ENCODE peak calls at places on chromosomes 1 and 21, in five cellular contexts. D is kidney, R is pancreas, P is heart left ventricle, J is breast epithelium. N is an unnamed sample.
A peak's percentile ranks its signal among the peaks of the same experiment; 100 is the strongest.

GRCh38 chr1:8523641-8524206 is 205.8 kb downstream of the SLC45A1 start:
- DNase-seq in D (no peak), R (no peak), P (no peak), J (no peak), N (no peak)

GRCh38 chr1:209674957-209675566 is at the start of gene G0S2:
- DNase-seq in D (peak; percentile 90), R (peak; percentile 88), P (peak; percentile 87), J (peak; percentile 54), N (peak; percentile 79)

GRCh38 chr21:45791562-45792418 is 148.3 kb downstream of the PCBP3 start:
- DNase-seq in D (no peak), R (no peak), P (no peak), J (no peak), N (no peak)

GRCh38 chr1:201771466-201771865 is 57.5 kb upstream of the IPO9 start:
- DNase-seq in D (no peak), R (no peak), P (no peak), J (no peak), N (no peak)

GRCh38 chr1:236914375-236914774 is 89.9 kb downstream of the MT1HL1 start:
- DNase-seq in D (no peak), R (no peak), P (no peak), J (no peak), N (no peak)

GRCh38 chr1:13617773-13618172 is 34.1 kb downstream of the PDPN start:
- DNase-seq in D (no peak), R (no peak), P (no peak), J (no peak), N (no peak)

GRCh38 chr21:45892156-45892919 is 89.2 kb upstream of the COL6A1 start:
- DNase-seq in D (peak; percentile 78), R (no peak), P (no peak), J (no peak), N (peak; percentile 70)

GRCh38 chr21:42574234-42575027 is 60.8 kb downstream of the SLC37A1 start:
- DNase-seq in D (peak; percentile 55), R (no peak), P (no peak), J (peak; percentile 14), N (peak; percentile 45)

GRCh38 chr1:41981796-41982195 is 63.1 kb upstream of the HIVEP3 start:
- DNase-seq in D (no peak), R (no peak), P (no peak), J (no peak), N (no peak)

GRCh38 chr21:35749904-35750303 is 310.4 kb downstream of the SETD4 start:
- DNase-seq in D (no peak), R (no peak), P (no peak), J (no peak), N (no peak)

GRCh38 chr1:183214021-183214970 is 28.2 kb downstream of the LAMC2 start:
- DNase-seq in D (no peak), R (no peak), P (no peak), J (no peak), N (no peak)

GRCh38 chr1:117127840-117128239 is 6.3 kb upstream of the TRIM45 start:
- DNase-seq in D (no peak), R (no peak), P (no peak), J (no peak), N (no peak)

GRCh38 chr1:240387036-240387435 is 224.9 kb downstream of the GREM2 start:
- DNase-seq in D (no peak), R (no peak), P (no peak), J (no peak), N (no peak)

GRCh38 chr1:4963251-4963650 is 308.8 kb downstream of the AJAP1 start:
- DNase-seq in D (no peak), R (no peak), P (no peak), J (no peak), N (no peak)

GRCh38 chr1:165303415-165303814 is 53.1 kb downstream of the LMX1A start:
- DNase-seq in D (no peak), R (no peak), P (peak; percentile 23), J (no peak), N (no peak)

DNA sequence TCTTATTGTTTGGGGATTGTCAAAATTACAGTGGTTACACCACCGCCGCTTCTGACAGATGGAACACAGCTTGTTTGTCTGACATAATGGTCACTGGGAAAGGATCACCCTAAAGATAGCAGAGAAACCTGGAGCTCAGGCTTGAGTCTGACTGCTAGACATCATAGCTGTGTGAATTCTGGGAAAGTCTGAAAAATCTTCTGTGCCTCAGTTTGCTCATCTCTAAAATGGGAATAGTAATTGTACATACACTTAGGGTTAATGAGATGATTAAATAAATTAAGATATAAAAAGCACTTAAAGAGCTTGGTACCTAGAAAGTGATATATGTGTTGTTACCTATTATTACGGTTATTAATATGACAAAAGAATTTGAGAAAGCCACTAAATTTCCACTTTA is 39.7 kb upstream of the NRIP1 start:
- DNase-seq in D (no peak), R (no peak), P (no peak), J (no peak), N (no peak)
- H3K27ac ChIP-seq in D (no peak overlapping the region), R (no peak overlapping the region), P (no peak overlapping the region), J (no peak overlapping the region), N (no peak overlapping the region)

DNA sequence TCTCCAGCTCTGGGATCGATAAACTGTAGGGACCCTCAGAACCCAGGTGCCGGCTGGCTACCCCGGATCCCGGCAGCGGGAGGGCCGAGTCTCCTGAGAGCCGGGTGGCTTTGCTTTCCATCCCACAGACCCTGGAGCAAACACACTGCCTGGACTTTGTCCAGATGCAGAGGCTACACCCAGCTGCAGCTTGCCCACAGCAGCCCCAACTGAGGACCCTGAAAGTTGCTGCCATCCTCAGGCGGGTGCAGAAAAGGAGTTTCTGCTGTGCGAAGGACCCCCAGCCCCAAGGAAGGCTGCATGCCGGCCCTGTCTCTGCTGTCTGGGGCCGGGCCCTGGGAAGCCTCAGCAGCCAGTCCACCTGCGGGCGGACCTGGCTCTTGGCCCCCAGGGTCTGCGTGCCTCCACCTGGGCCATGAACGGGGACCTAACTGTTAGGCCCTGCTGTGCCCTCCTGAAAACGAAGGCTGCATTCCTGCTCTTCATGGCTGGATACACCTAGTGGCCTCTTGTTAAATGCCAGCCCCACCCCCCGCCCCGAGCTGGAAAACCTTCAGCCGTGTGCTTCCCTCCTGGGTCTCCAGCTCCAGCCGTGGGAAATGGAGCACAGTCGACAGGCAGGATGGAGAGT is 97.5 kb upstream of the ARHGEF16 start:
- DNase-seq in D (no peak), R (no peak), P (no peak), J (no peak), N (no peak)
- H3K4me1 ChIP-seq in D (peaks cover 22% of the 10 kb centered on the region), R (no peaks in the 10 kb centered on the region), P (peaks cover 26% of the 10 kb centered on the region), J (no peaks in the 10 kb centered on the region), N (no peaks in the 10 kb centered on the region)

DNA sequence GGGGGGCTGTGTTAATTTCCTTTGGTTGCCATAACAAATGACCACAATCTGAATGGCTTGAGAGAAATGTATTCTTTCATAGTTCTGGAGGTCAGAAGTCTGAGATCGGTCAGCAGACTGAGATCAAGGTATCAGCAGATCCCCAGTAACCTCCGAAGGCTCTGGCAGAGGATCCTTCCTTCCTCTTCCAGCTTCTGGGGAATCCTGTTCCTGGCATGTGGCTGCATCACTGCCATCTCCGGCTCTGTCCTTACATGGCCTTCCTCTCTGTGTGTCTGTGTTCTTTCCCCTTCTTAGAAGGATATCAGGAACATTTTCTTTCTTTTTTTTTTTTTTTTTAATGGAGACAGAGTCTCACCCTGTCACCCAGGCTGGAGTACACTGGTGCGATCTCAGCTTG is 25.8 kb downstream of the ACTL8 start:
- DNase-seq in D (no peak), R (no peak), P (no peak), J (no peak), N (no peak)
- H3K27ac ChIP-seq in D (no peak overlapping the region), R (no peak overlapping the region), P (no peak overlapping the region), J (no peak overlapping the region), N (no peak overlapping the region)

DNA sequence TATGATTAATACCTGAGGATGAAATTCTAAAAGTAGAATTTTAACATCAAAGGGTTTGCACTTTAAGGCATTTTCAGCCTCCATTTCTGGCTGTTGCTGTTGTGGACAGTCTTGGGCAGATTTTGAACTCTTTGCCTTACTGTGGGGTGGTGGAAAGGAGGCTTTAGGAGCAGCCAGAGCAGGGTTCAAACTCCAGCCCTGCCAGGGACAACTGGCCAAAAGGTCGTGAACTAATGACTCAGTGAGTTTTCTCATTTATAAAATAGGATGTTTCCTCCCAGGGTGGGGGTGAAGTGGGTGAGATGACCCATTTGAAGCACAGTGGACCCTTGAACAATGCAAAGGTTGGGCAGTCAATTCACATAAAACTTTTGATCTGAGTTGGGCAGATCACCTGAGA is 36.7 kb downstream of the MAPKAPK2 start:
- DNase-seq in D (no peak), R (no peak), P (no peak), J (no peak), N (no peak)
- H3K4me1 ChIP-seq in D (peaks cover 43% of the 10 kb centered on the region), R (peaks cover 23% of the 10 kb centered on the region), P (peaks cover 95% of the 10 kb centered on the region), J (peaks cover 27% of the 10 kb centered on the region), N (peaks cover 70% of the 10 kb centered on the region)

GRCh38 chr1:92713939-92714338 is 71.0 kb downstream of the EVI5 start:
- DNase-seq in D (no peak), R (no peak), P (no peak), J (no peak), N (no peak)
- H3K27ac ChIP-seq in D (no peak overlapping the region), R (no peak overlapping the region), P (no peak overlapping the region), J (no peak overlapping the region), N (no peak overlapping the region)

GRCh38 chr1:184423649-184424048 is 36.8 kb downstream of the C1orf21 start:
- DNase-seq in D (no peak), R (no peak), P (no peak), J (no peak), N (no peak)

GRCh38 chr1:184419734-184420161 is 32.9 kb downstream of the C1orf21 start:
- DNase-seq in D (no peak), R (no peak), P (no peak), J (no peak), N (no peak)

GRCh38 chr1:184424171-184424570 is 37.3 kb downstream of the C1orf21 start:
- DNase-seq in D (no peak), R (no peak), P (no peak), J (no peak), N (no peak)

GRCh38 chr1:184424945-184425344 is 38.1 kb downstream of the C1orf21 start:
- DNase-seq in D (no peak), R (no peak), P (no peak), J (no peak), N (no peak)

GRCh38 chr1:184422490-184423233 is 35.8 kb downstream of the C1orf21 start:
- DNase-seq in D (no peak), R (no peak), P (no peak), J (no peak), N (no peak)
- H3K4me1 ChIP-seq in D (no peaks in the 10 kb centered on the region), R (no peaks in the 10 kb centered on the region), P (peaks cover 49% of the 10 kb centered on the region), J (peaks cover 5% of the 10 kb centered on the region), N (peaks cover 64% of the 10 kb centered on the region)

DNA sequence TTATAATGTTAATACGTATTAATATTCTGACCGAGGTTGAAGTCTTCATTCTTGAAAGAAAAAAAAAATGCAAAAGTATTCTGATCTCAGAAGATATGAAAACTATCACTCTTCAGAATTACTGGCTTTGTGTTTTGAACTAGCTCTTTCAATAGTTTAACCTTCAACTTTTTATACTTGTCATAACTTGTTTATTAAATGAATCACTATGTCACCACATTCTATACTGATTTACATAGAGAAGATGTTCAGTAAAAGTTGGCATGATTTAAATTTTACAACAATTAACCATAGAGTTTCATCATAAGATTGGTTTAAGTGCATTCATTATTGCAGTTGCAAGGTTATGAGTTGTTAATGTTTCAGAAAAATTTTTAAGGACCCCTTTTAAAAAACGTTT is 57.3 kb downstream of the HS2ST1 start:
- DNase-seq in D (no peak), R (no peak), P (no peak), J (no peak), N (no peak)
- H3K27ac ChIP-seq in D (no peak overlapping the region), R (no peak overlapping the region), P (no peak overlapping the region), J (no peak overlapping the region), N (no peak overlapping the region)

DNA sequence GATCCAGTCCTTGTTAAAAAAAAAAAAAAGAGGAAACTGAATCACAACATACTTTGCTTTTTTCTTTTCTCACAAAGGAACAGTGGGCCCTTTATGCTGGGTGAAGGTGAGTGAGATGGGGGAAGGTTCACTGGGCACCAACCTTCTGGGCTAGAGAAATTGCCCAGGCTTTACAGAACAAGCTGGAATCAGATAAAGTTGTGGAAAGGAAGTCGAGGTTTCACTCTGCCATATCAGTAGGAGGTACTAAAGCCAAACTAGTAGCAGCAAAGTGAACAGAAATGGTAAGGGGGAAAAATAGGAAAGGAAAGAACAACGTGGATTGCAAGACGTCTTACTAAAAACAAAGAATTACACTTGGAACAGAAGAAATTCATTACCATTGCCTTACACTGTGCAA is 2.9 kb downstream of the IFNAR2 start:
- DNase-seq in D (no peak), R (no peak), P (no peak), J (no peak), N (no peak)
- H3K4me1 ChIP-seq in D (peaks cover 7% of the 10 kb centered on the region), R (no peaks in the 10 kb centered on the region), P (peaks cover 42% of the 10 kb centered on the region), J (peaks cover 6% of the 10 kb centered on the region), N (peaks cover 47% of the 10 kb centered on the region)